ENCODE peak calls at places on chromosomes 4 and X, in four cellular contexts. N, E, L and H are unnamed samples.

GRCh38 chr4:128528793-128529553 is 241.4 kb upstream of the PGRMC2 start:
- DNase-seq in N (peak), E (peak), L (no peak), H (peak)

GRCh38 chr4:137124278-137124932 is 407.9 kb downstream of the PCDH18 start:
- DNase-seq in N (peak), E (peak), L (no peak), H (peak)

GRCh38 chrX:110746014-110746413 is 49.6 kb downstream of the CHRDL1 start:
- DNase-seq in N (no peak), E (no peak), L (no peak), H (no peak)

GRCh38 chrX:1031521-1032430 is 180.7 kb downstream of the CRLF2 start:
- DNase-seq in N (no peak), E (no peak), L (no peak), H (no peak)

GRCh38 chr4:100261346-100261745 is 71.1 kb upstream of the DDIT4L start:
- DNase-seq in N (no peak), E (peak), L (no peak), H (no peak)

GRCh38 chr4:51894246-51894645 is 51.3 kb downstream of the DCUN1D4 start:
- DNase-seq in N (no peak), E (peak), L (no peak), H (no peak)

GRCh38 chr4:41426523-41426922 is 111.4 kb upstream of the LIMCH1 start:
- DNase-seq in N (no peak), E (no peak), L (no peak), H (no peak)

GRCh38 chrX:64394874-64395567 is at the start of gene MTMR8:
- DNase-seq in N (peak), E (no peak), L (peak), H (no peak)

GRCh38 chrX:29066516-29066915 is 479.3 kb downstream of the IL1RAPL1 start:
- DNase-seq in N (no peak), E (no peak), L (no peak), H (no peak)

GRCh38 chr4:86935833-86936721 is 1.3 kb downstream of the AFF1 start:
- DNase-seq in N (peak), E (peak), L (peak), H (no peak)

GRCh38 chr4:77800077-77800476 is 19.1 kb downstream of the CNOT6L start:
- DNase-seq in N (no peak), E (no peak), L (no peak), H (no peak)

GRCh38 chr4:77795339-77795738 is 23.8 kb downstream of the CNOT6L start:
- DNase-seq in N (no peak), E (no peak), L (no peak), H (no peak)

GRCh38 chr4:77798385-77798784 is 20.8 kb downstream of the CNOT6L start:
- DNase-seq in N (no peak), E (no peak), L (no peak), H (no peak)

GRCh38 chr4:77800483-77801259 is 18.5 kb downstream of the CNOT6L start:
- DNase-seq in N (no peak), E (peak), L (no peak), H (no peak)

GRCh38 chr4:77797239-77797638 is 21.9 kb downstream of the CNOT6L start:
- DNase-seq in N (no peak), E (no peak), L (no peak), H (no peak)
- TF ChIP-seq CTCF in N (no peak), E (no peak), L (no peak), H (no peak)

GRCh38 chr4:185123479-185123878 is 19.6 kb upstream of the SLC25A4 start:
- DNase-seq in N (no peak), E (no peak), L (no peak), H (no peak)

GRCh38 chr4:185128272-185129119 is 14.6 kb upstream of the SLC25A4 start:
- DNase-seq in N (peak), E (no peak), L (peak), H (no peak)

GRCh38 chr4:185122681-185123345 is 20.3 kb upstream of the SLC25A4 start:
- DNase-seq in N (no peak), E (no peak), L (no peak), H (no peak)

DNA sequence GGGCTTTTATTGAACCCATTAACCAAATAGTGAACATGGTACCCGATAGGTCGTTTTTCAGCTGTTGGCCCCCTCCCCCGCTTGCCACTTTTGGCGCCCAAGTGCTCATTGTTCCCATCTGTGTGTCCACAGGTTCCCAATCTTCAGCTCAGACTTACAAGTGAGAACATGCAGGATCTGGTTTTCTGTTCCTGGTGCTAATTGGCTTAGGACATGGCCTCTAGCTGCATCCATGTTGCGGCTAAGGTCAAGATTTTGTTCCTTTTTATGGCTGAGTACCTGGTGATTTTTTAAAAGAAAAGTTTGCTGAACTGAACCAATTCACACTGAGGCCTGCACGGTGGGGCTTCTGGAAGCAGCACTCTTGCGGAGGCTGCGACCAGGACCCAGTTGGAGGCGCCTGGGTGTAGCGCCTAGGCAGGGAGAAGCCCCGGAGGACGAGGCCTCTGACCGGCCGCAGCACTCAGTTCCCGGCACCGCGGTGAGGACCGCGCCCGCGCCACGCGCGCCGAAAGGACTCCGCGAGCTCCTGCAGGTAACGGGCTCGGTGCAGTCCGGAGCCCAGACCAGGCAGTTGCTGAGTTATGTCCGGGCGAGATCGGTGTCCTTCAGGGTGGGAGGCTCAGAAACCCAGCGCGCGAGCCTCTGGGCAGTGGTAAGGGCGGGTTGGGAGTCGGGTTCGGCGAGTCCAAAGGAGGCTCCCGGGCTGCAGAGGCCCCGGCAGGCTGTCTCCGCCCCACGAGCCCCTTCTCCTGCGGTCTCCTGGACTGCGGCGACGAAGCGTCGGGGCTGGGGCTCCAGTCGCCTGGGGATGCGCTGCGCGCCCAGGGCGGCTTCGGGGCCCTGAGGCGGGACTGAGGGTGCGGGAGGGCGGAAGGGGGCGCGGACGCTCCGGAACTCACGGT is 15.8 kb upstream of the SLC25A4 start:
- DNase-seq in N (peak), E (no peak), L (peak), H (no peak)
- H3K4me3 ChIP-seq in N (peak), E (peak), L (peak), H (peak)

GRCh38 chr4:116058129-116058528 is 944.7 kb upstream of the NDST4 start:
- DNase-seq in N (no peak), E (no peak), L (no peak), H (no peak)

GRCh38 chr4:116055857-116056827 is 942.7 kb upstream of the NDST4 start:
- DNase-seq in N (peak), E (no peak), L (no peak), H (no peak)
- TF ChIP-seq CTCF in N (peak), E (no peak), L (no peak), H (no peak)

GRCh38 chr4:67575889-67576329 is 17.4 kb downstream of the STAP1 start:
- DNase-seq in N (no peak), E (no peak), L (no peak), H (no peak)
- H3K4me3 ChIP-seq in N (no peak), E (no peak), L (peak), H (no peak)

GRCh38 chr4:78954048-78954666 is 14.9 kb upstream of the PAQR3 start:
- DNase-seq in N (peak), E (no peak), L (no peak), H (no peak)
- TF ChIP-seq CTCF in N (peak), E (peak), L (no peak), H (peak)

DNA sequence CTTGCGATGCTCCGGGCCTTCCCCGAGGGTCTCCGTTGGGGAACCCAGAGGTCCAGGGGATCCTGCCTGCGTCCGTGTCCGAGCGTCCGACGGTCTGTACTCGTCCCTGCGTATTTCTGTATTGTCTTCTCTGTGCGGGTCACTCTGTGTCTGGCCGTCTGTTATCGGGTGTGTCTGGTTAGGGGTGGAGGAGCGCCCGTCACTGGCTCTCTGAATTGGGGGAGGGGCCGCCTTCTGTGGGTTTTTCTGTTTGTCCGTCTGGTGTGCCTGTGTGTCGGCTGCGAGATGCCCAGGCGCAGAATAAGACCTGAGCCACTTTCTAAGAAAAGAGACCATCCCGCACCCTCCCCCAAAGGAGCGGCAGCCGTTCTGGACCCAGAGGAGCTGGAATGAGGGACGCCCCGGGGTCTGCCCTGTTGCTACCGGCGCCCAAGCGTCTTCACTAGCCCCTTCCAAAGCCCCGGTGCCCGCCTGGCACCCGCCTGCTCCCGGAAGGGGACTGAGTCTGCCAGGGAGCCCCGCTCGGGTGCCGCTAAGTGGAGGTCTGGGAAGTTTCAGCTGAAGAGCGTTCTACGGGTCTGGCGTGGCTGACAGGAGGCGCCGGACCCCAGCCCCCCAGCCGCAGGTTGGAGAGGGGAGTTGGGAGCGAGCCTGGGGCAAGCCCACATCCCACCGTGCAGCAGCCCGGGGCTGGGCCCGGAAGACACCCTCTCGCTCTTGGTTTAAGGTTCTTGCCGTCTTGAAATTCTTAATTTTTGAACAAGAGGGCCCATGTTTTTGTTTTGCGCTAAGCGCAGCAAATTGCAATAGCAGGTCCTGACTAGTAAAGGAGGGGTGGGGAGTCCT is 1.0 kb upstream of the OTOP1 start:
- DNase-seq in N (no peak), E (no peak), L (no peak), H (no peak)
- H3K4me3 ChIP-seq in N (no peak), E (no peak), L (no peak), H (no peak)

GRCh38 chr4:107044170-107044569 is 8.1 kb upstream of the DKK2 start:
- DNase-seq in N (no peak), E (no peak), L (no peak), H (no peak)
- TF ChIP-seq CTCF in N (no peak), E (peak), L (no peak), H (peak)

GRCh38 chr4:39353478-39354177 is 12.5 kb downstream of the RFC1 start:
- DNase-seq in N (peak), E (peak), L (no peak), H (peak)
- H3K4me3 ChIP-seq in N (peak), E (peak), L (peak), H (peak)